ENCODE peak calls at places on chromosomes 2 and 18, in seven cellular contexts. One of them, this sample, is unnamed. For H3K9me3, the result is how much of the 10 kb centered on the place peaks cover.

GRCh38 chr2:178683877-178684276 is 123.3 kb downstream of the TTN start:
- DNase-seq in Panc1: no peak
- DNase-seq in cardiac muscle cell: no peak
- DNase-seq in CD4-positive, CD25-positive, alpha-beta regulatory T cell: no peak
- DNase-seq in gastrocnemius medialis: no peak
- DNase-seq in naive thymus-derived CD4-positive, alpha-beta T cell: no peak
- DNase-seq in sigmoid colon: no peak
- DNase-seq in this sample: no peak

GRCh38 chr18:48837676-48838075 is 113.1 kb downstream of the SMAD7 start:
- DNase-seq in gastrocnemius medialis: no peak
- DNase-seq in naive thymus-derived CD4-positive, alpha-beta T cell: no peak
- DNase-seq in sigmoid colon: peak
- DNase-seq in cardiac muscle cell: no peak
- DNase-seq in Panc1: no peak
- DNase-seq in CD4-positive, CD25-positive, alpha-beta regulatory T cell: no peak
- DNase-seq in this sample: no peak

GRCh38 chr18:55585050-55585449 is 2.9 kb downstream of the TCF4 start:
- DNase-seq in gastrocnemius medialis: no peak
- DNase-seq in CD4-positive, CD25-positive, alpha-beta regulatory T cell: no peak
- DNase-seq in sigmoid colon: no peak
- DNase-seq in cardiac muscle cell: no peak
- DNase-seq in Panc1: no peak
- DNase-seq in naive thymus-derived CD4-positive, alpha-beta T cell: no peak
- DNase-seq in this sample: no peak

GRCh38 chr2:54945401-54946219 is 104.6 kb downstream of the RTN4 start:
- DNase-seq in cardiac muscle cell: peak
- DNase-seq in naive thymus-derived CD4-positive, alpha-beta T cell: no peak
- DNase-seq in gastrocnemius medialis: peak
- DNase-seq in CD4-positive, CD25-positive, alpha-beta regulatory T cell: no peak
- DNase-seq in Panc1: no peak
- DNase-seq in sigmoid colon: peak
- DNase-seq in this sample: no peak

GRCh38 chr2:101463885-101464653 is 10.8 kb downstream of the RFX8 start:
- DNase-seq in sigmoid colon: no peak
- DNase-seq in gastrocnemius medialis: no peak
- DNase-seq in Panc1: no peak
- DNase-seq in naive thymus-derived CD4-positive, alpha-beta T cell: no peak
- DNase-seq in CD4-positive, CD25-positive, alpha-beta regulatory T cell: no peak
- DNase-seq in cardiac muscle cell: peak
- DNase-seq in this sample: peak

GRCh38 chr18:23779696-23780303 is 90.5 kb downstream of the LAMA3 start:
- DNase-seq in cardiac muscle cell: peak
- DNase-seq in naive thymus-derived CD4-positive, alpha-beta T cell: no peak
- DNase-seq in Panc1: no peak
- DNase-seq in CD4-positive, CD25-positive, alpha-beta regulatory T cell: no peak
- DNase-seq in sigmoid colon: no peak
- DNase-seq in gastrocnemius medialis: no peak
- DNase-seq in this sample: no peak

GRCh38 chr18:3411854-3412268 is 38.1 kb upstream of the TGIF1 start:
- DNase-seq in cardiac muscle cell: peak
- DNase-seq in Panc1: no peak
- DNase-seq in sigmoid colon: no peak
- DNase-seq in naive thymus-derived CD4-positive, alpha-beta T cell: no peak
- DNase-seq in CD4-positive, CD25-positive, alpha-beta regulatory T cell: no peak
- DNase-seq in gastrocnemius medialis: no peak
- DNase-seq in this sample: no peak

GRCh38 chr18:46388295-46388694 is 268.7 kb downstream of the LOXHD1 start:
- DNase-seq in gastrocnemius medialis: no peak
- DNase-seq in naive thymus-derived CD4-positive, alpha-beta T cell: no peak
- DNase-seq in CD4-positive, CD25-positive, alpha-beta regulatory T cell: no peak
- DNase-seq in cardiac muscle cell: no peak
- DNase-seq in Panc1: no peak
- DNase-seq in sigmoid colon: no peak
- DNase-seq in this sample: no peak

GRCh38 chr2:170878061-170878460 is 51.0 kb upstream of the GORASP2 start:
- DNase-seq in Panc1: no peak
- DNase-seq in naive thymus-derived CD4-positive, alpha-beta T cell: no peak
- DNase-seq in sigmoid colon: no peak
- DNase-seq in cardiac muscle cell: no peak
- DNase-seq in CD4-positive, CD25-positive, alpha-beta regulatory T cell: no peak
- DNase-seq in gastrocnemius medialis: no peak
- DNase-seq in this sample: no peak

GRCh38 chr2:127065932-127066318 is 41.0 kb downstream of the BIN1 start:
- DNase-seq in Panc1: no peak
- DNase-seq in CD4-positive, CD25-positive, alpha-beta regulatory T cell: no peak
- DNase-seq in sigmoid colon: no peak
- DNase-seq in naive thymus-derived CD4-positive, alpha-beta T cell: no peak
- DNase-seq in gastrocnemius medialis: no peak
- DNase-seq in cardiac muscle cell: no peak
- DNase-seq in this sample: no peak

GRCh38 chr2:127061377-127062273 is 45.3 kb downstream of the BIN1 start:
- DNase-seq in gastrocnemius medialis: no peak
- DNase-seq in sigmoid colon: no peak
- DNase-seq in Panc1: no peak
- DNase-seq in naive thymus-derived CD4-positive, alpha-beta T cell: no peak
- DNase-seq in CD4-positive, CD25-positive, alpha-beta regulatory T cell: no peak
- DNase-seq in cardiac muscle cell: peak
- DNase-seq in this sample: no peak

GRCh38 chr2:127064642-127065250 is 42.2 kb downstream of the BIN1 start:
- DNase-seq in cardiac muscle cell: peak
- DNase-seq in gastrocnemius medialis: peak
- DNase-seq in naive thymus-derived CD4-positive, alpha-beta T cell: no peak
- DNase-seq in CD4-positive, CD25-positive, alpha-beta regulatory T cell: no peak
- DNase-seq in sigmoid colon: peak
- DNase-seq in Panc1: peak
- DNase-seq in this sample: peak

GRCh38 chr2:127065299-127065931 is 41.5 kb downstream of the BIN1 start:
- DNase-seq in Panc1: no peak
- DNase-seq in gastrocnemius medialis: no peak
- DNase-seq in naive thymus-derived CD4-positive, alpha-beta T cell: no peak
- DNase-seq in CD4-positive, CD25-positive, alpha-beta regulatory T cell: no peak
- DNase-seq in sigmoid colon: no peak
- DNase-seq in cardiac muscle cell: no peak
- DNase-seq in this sample: no peak

GRCh38 chr2:127063701-127064590 is 43.0 kb downstream of the BIN1 start:
- DNase-seq in CD4-positive, CD25-positive, alpha-beta regulatory T cell: no peak
- DNase-seq in gastrocnemius medialis: no peak
- DNase-seq in cardiac muscle cell: no peak
- DNase-seq in naive thymus-derived CD4-positive, alpha-beta T cell: no peak
- DNase-seq in sigmoid colon: peak
- DNase-seq in Panc1: no peak
- DNase-seq in this sample: no peak
- H3K4me3 ChIP-seq in CD4-positive, CD25-positive, alpha-beta regulatory T cell: no peak
- H3K4me3 ChIP-seq in gastrocnemius medialis: peak
- H3K4me3 ChIP-seq in cardiac muscle cell: no peak
- H3K4me3 ChIP-seq in naive thymus-derived CD4-positive, alpha-beta T cell: no peak
- H3K4me3 ChIP-seq in sigmoid colon: no peak
- H3K4me3 ChIP-seq in Panc1: no peak
- H3K4me3 ChIP-seq in this sample: no peak

GRCh38 chr2:52563144-52563543 is 1204.5 kb upstream of the CHAC2 start:
- DNase-seq in gastrocnemius medialis: no peak
- DNase-seq in Panc1: no peak
- DNase-seq in cardiac muscle cell: no peak
- DNase-seq in sigmoid colon: no peak
- DNase-seq in naive thymus-derived CD4-positive, alpha-beta T cell: no peak
- DNase-seq in CD4-positive, CD25-positive, alpha-beta regulatory T cell: no peak
- DNase-seq in this sample: no peak
- H3K9me3 ChIP-seq in gastrocnemius medialis: under half
- H3K9me3 ChIP-seq in Panc1: under half
- H3K9me3 ChIP-seq in cardiac muscle cell: under half
- H3K9me3 ChIP-seq in sigmoid colon: under half
- H3K9me3 ChIP-seq in naive thymus-derived CD4-positive, alpha-beta T cell: under half
- H3K9me3 ChIP-seq in CD4-positive, CD25-positive, alpha-beta regulatory T cell: under half
- H3K9me3 ChIP-seq in this sample: under half

GRCh38 chr2:157168501-157168900 is 89.0 kb upstream of the GALNT5 start:
- DNase-seq in cardiac muscle cell: no peak
- DNase-seq in gastrocnemius medialis: no peak
- DNase-seq in sigmoid colon: no peak
- DNase-seq in naive thymus-derived CD4-positive, alpha-beta T cell: no peak
- DNase-seq in CD4-positive, CD25-positive, alpha-beta regulatory T cell: no peak
- DNase-seq in Panc1: no peak
- DNase-seq in this sample: no peak

GRCh38 chr2:157172239-157172638 is 85.3 kb upstream of the GALNT5 start:
- DNase-seq in Panc1: no peak
- DNase-seq in naive thymus-derived CD4-positive, alpha-beta T cell: no peak
- DNase-seq in gastrocnemius medialis: no peak
- DNase-seq in sigmoid colon: no peak
- DNase-seq in CD4-positive, CD25-positive, alpha-beta regulatory T cell: no peak
- DNase-seq in cardiac muscle cell: no peak
- DNase-seq in this sample: no peak

GRCh38 chr2:157172866-157173578 is 84.5 kb upstream of the GALNT5 start:
- DNase-seq in sigmoid colon: no peak
- DNase-seq in Panc1: no peak
- DNase-seq in CD4-positive, CD25-positive, alpha-beta regulatory T cell: no peak
- DNase-seq in gastrocnemius medialis: no peak
- DNase-seq in cardiac muscle cell: peak
- DNase-seq in naive thymus-derived CD4-positive, alpha-beta T cell: no peak
- DNase-seq in this sample: no peak

GRCh38 chr2:157173740-157174184 is 83.7 kb upstream of the GALNT5 start:
- DNase-seq in gastrocnemius medialis: no peak
- DNase-seq in naive thymus-derived CD4-positive, alpha-beta T cell: no peak
- DNase-seq in sigmoid colon: no peak
- DNase-seq in Panc1: no peak
- DNase-seq in cardiac muscle cell: peak
- DNase-seq in CD4-positive, CD25-positive, alpha-beta regulatory T cell: no peak
- DNase-seq in this sample: peak

GRCh38 chr2:157170299-157170698 is 87.2 kb upstream of the GALNT5 start:
- DNase-seq in cardiac muscle cell: peak
- DNase-seq in gastrocnemius medialis: no peak
- DNase-seq in Panc1: no peak
- DNase-seq in sigmoid colon: no peak
- DNase-seq in naive thymus-derived CD4-positive, alpha-beta T cell: no peak
- DNase-seq in CD4-positive, CD25-positive, alpha-beta regulatory T cell: no peak
- DNase-seq in this sample: no peak
- H3K27ac ChIP-seq in cardiac muscle cell: no peak
- H3K27ac ChIP-seq in gastrocnemius medialis: no peak
- H3K27ac ChIP-seq in Panc1: no peak
- H3K27ac ChIP-seq in sigmoid colon: no peak
- H3K27ac ChIP-seq in naive thymus-derived CD4-positive, alpha-beta T cell: no peak
- H3K27ac ChIP-seq in CD4-positive, CD25-positive, alpha-beta regulatory T cell: no peak
- H3K27ac ChIP-seq in this sample: no peak

GRCh38 chr18:74550886-74551285 is 16.6 kb downstream of the CNDP1 start:
- DNase-seq in CD4-positive, CD25-positive, alpha-beta regulatory T cell: no peak
- DNase-seq in cardiac muscle cell: no peak
- DNase-seq in naive thymus-derived CD4-positive, alpha-beta T cell: no peak
- DNase-seq in Panc1: no peak
- DNase-seq in sigmoid colon: no peak
- DNase-seq in gastrocnemius medialis: no peak
- DNase-seq in this sample: no peak
- H3K4me3 ChIP-seq in CD4-positive, CD25-positive, alpha-beta regulatory T cell: no peak
- H3K4me3 ChIP-seq in cardiac muscle cell: no peak
- H3K4me3 ChIP-seq in naive thymus-derived CD4-positive, alpha-beta T cell: no peak
- H3K4me3 ChIP-seq in Panc1: no peak
- H3K4me3 ChIP-seq in sigmoid colon: no peak
- H3K4me3 ChIP-seq in gastrocnemius medialis: no peak
- H3K4me3 ChIP-seq in this sample: no peak

GRCh38 chr2:34419856-34420255 is 820.8 kb upstream of the FAM98A start:
- DNase-seq in naive thymus-derived CD4-positive, alpha-beta T cell: no peak
- DNase-seq in CD4-positive, CD25-positive, alpha-beta regulatory T cell: no peak
- DNase-seq in sigmoid colon: no peak
- DNase-seq in cardiac muscle cell: no peak
- DNase-seq in gastrocnemius medialis: no peak
- DNase-seq in Panc1: no peak
- DNase-seq in this sample: no peak
- H3K9me3 ChIP-seq in naive thymus-derived CD4-positive, alpha-beta T cell: under half
- H3K9me3 ChIP-seq in CD4-positive, CD25-positive, alpha-beta regulatory T cell: under half
- H3K9me3 ChIP-seq in sigmoid colon: under half
- H3K9me3 ChIP-seq in cardiac muscle cell: under half
- H3K9me3 ChIP-seq in gastrocnemius medialis: under half
- H3K9me3 ChIP-seq in Panc1: under half
- H3K9me3 ChIP-seq in this sample: under half

GRCh38 chr2:46679761-46680160 is 200.4 kb downstream of the TMEM247 start:
- DNase-seq in CD4-positive, CD25-positive, alpha-beta regulatory T cell: no peak
- DNase-seq in gastrocnemius medialis: no peak
- DNase-seq in sigmoid colon: no peak
- DNase-seq in cardiac muscle cell: peak
- DNase-seq in naive thymus-derived CD4-positive, alpha-beta T cell: no peak
- DNase-seq in Panc1: no peak
- DNase-seq in this sample: no peak
- H3K27ac ChIP-seq in CD4-positive, CD25-positive, alpha-beta regulatory T cell: no peak
- H3K27ac ChIP-seq in gastrocnemius medialis: no peak
- H3K27ac ChIP-seq in sigmoid colon: no peak
- H3K27ac ChIP-seq in cardiac muscle cell: no peak
- H3K27ac ChIP-seq in naive thymus-derived CD4-positive, alpha-beta T cell: no peak
- H3K27ac ChIP-seq in Panc1: no peak
- H3K27ac ChIP-seq in this sample: no peak

DNA sequence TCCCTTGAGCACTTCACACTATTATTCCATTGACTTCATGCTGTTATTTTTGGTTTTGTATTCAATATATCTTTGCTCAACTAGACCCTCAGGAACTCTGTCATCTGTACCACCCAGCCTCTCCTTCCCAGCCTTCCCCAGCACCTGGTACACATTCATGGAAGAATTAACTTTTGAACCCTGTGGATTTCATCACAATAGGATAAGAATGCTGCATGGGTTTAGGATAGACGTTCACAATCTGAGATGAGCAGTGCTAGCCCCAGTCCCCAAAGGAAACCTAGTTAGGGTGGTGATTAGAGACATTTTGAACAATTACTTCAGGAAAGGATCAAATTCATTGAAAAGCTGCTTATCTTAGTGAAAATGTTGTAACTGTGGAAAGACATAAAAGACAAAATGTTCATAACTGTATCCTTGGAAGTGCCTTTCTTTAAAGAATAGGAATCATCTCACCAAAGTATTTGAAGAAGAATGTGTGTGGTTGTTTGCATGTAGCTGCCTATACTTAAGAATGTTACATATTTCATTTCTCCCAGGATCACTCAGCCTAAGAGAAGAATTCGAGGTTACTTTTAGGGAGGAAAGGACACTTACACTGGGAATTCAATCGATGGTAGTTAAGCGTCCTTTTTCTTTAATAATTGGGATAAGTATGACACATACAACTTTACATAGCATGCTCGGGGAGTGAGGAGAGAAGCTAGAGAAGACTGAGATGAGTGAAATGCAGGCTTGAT is 21.8 kb upstream of the CYP1B1 start:
- DNase-seq in Panc1: no peak
- DNase-seq in CD4-positive, CD25-positive, alpha-beta regulatory T cell: no peak
- DNase-seq in gastrocnemius medialis: no peak
- DNase-seq in sigmoid colon: no peak
- DNase-seq in naive thymus-derived CD4-positive, alpha-beta T cell: no peak
- DNase-seq in cardiac muscle cell: peak
- DNase-seq in this sample: no peak
- H3K4me3 ChIP-seq in Panc1: peak
- H3K4me3 ChIP-seq in CD4-positive, CD25-positive, alpha-beta regulatory T cell: no peak
- H3K4me3 ChIP-seq in gastrocnemius medialis: peak
- H3K4me3 ChIP-seq in sigmoid colon: no peak
- H3K4me3 ChIP-seq in naive thymus-derived CD4-positive, alpha-beta T cell: no peak
- H3K4me3 ChIP-seq in cardiac muscle cell: no peak
- H3K4me3 ChIP-seq in this sample: no peak